ENCODE peak calls at places on chromosome 7, in nine cellular contexts. One of them, this sample, is unnamed.

GRCh38 chr7:82234457-82235049 is 209.0 kb downstream of the CACNA2D1 start:
- DNase-seq in HFF-Myc: peak
- DNase-seq in AG04450: peak
- DNase-seq in heart left ventricle: no peak
- DNase-seq in right lobe of liver: no peak
- DNase-seq in mammary epithelial cell: no peak
- DNase-seq in effector memory CD4-positive, alpha-beta T cell: no peak
- DNase-seq in choroid plexus epithelial cell: peak
- DNase-seq in neural progenitor cell: peak
- DNase-seq in this sample: peak

GRCh38 chr7:140079121-140079536 is 16.4 kb upstream of the PARP12 start:
- DNase-seq in HFF-Myc: no peak
- DNase-seq in AG04450: peak
- DNase-seq in heart left ventricle: no peak
- DNase-seq in right lobe of liver: no peak
- DNase-seq in mammary epithelial cell: peak
- DNase-seq in effector memory CD4-positive, alpha-beta T cell: no peak
- DNase-seq in choroid plexus epithelial cell: peak
- DNase-seq in neural progenitor cell: peak
- DNase-seq in this sample: peak

GRCh38 chr7:44827567-44827966 is 20.3 kb downstream of the H2AZ2 start:
- DNase-seq in HFF-Myc: no peak
- DNase-seq in AG04450: no peak
- DNase-seq in heart left ventricle: no peak
- DNase-seq in right lobe of liver: no peak
- DNase-seq in mammary epithelial cell: no peak
- DNase-seq in effector memory CD4-positive, alpha-beta T cell: no peak
- DNase-seq in choroid plexus epithelial cell: no peak
- DNase-seq in neural progenitor cell: no peak
- DNase-seq in this sample: no peak

GRCh38 chr7:122682805-122683204 is 16.1 kb downstream of the RNF133 start:
- DNase-seq in HFF-Myc: no peak
- DNase-seq in AG04450: no peak
- DNase-seq in heart left ventricle: no peak
- DNase-seq in right lobe of liver: no peak
- DNase-seq in mammary epithelial cell: no peak
- DNase-seq in effector memory CD4-positive, alpha-beta T cell: no peak
- DNase-seq in choroid plexus epithelial cell: no peak
- DNase-seq in neural progenitor cell: no peak
- DNase-seq in this sample: no peak

GRCh38 chr7:155738652-155739537 is 73.4 kb downstream of the SHH start:
- DNase-seq in HFF-Myc: peak
- DNase-seq in AG04450: peak
- DNase-seq in heart left ventricle: peak
- DNase-seq in right lobe of liver: peak
- DNase-seq in mammary epithelial cell: peak
- DNase-seq in effector memory CD4-positive, alpha-beta T cell: peak
- DNase-seq in choroid plexus epithelial cell: peak
- DNase-seq in neural progenitor cell: peak
- DNase-seq in this sample: peak

GRCh38 chr7:138595454-138595853 is 105.7 kb downstream of the SVOPL start:
- DNase-seq in HFF-Myc: no peak
- DNase-seq in AG04450: no peak
- DNase-seq in heart left ventricle: no peak
- DNase-seq in right lobe of liver: no peak
- DNase-seq in mammary epithelial cell: no peak
- DNase-seq in effector memory CD4-positive, alpha-beta T cell: no peak
- DNase-seq in choroid plexus epithelial cell: no peak
- DNase-seq in neural progenitor cell: no peak
- DNase-seq in this sample: no peak

GRCh38 chr7:2114052-2114451 is 118.7 kb downstream of the MAD1L1 start:
- DNase-seq in HFF-Myc: no peak
- DNase-seq in AG04450: peak
- DNase-seq in heart left ventricle: no peak
- DNase-seq in right lobe of liver: no peak
- DNase-seq in mammary epithelial cell: peak
- DNase-seq in effector memory CD4-positive, alpha-beta T cell: no peak
- DNase-seq in choroid plexus epithelial cell: peak
- DNase-seq in neural progenitor cell: no peak
- DNase-seq in this sample: peak

GRCh38 chr7:74174606-74175082 is 488 bp downstream of the EIF4H start:
- DNase-seq in HFF-Myc: no peak
- DNase-seq in AG04450: no peak
- DNase-seq in heart left ventricle: peak
- DNase-seq in right lobe of liver: peak
- DNase-seq in mammary epithelial cell: peak
- DNase-seq in effector memory CD4-positive, alpha-beta T cell: peak
- DNase-seq in choroid plexus epithelial cell: peak
- DNase-seq in neural progenitor cell: peak
- DNase-seq in this sample: peak

GRCh38 chr7:27921081-27921836 is 181.3 kb downstream of the TAX1BP1 start:
- DNase-seq in HFF-Myc: peak
- DNase-seq in AG04450: peak
- DNase-seq in heart left ventricle: no peak
- DNase-seq in right lobe of liver: no peak
- DNase-seq in mammary epithelial cell: peak
- DNase-seq in effector memory CD4-positive, alpha-beta T cell: no peak
- DNase-seq in choroid plexus epithelial cell: peak
- DNase-seq in neural progenitor cell: peak
- DNase-seq in this sample: peak

GRCh38 chr7:66246549-66247171 is 41.5 kb downstream of the TPST1 start:
- DNase-seq in HFF-Myc: no peak
- DNase-seq in AG04450: no peak
- DNase-seq in heart left ventricle: no peak
- DNase-seq in right lobe of liver: no peak
- DNase-seq in mammary epithelial cell: no peak
- DNase-seq in effector memory CD4-positive, alpha-beta T cell: no peak
- DNase-seq in choroid plexus epithelial cell: peak
- DNase-seq in neural progenitor cell: peak
- DNase-seq in this sample: no peak

GRCh38 chr7:114392686-114393085 is 21.9 kb upstream of the FOXP2 start:
- DNase-seq in HFF-Myc: no peak
- DNase-seq in AG04450: no peak
- DNase-seq in heart left ventricle: no peak
- DNase-seq in right lobe of liver: no peak
- DNase-seq in mammary epithelial cell: peak
- DNase-seq in effector memory CD4-positive, alpha-beta T cell: no peak
- DNase-seq in choroid plexus epithelial cell: no peak
- DNase-seq in neural progenitor cell: no peak
- DNase-seq in this sample: no peak

GRCh38 chr7:77794000-77794399 is 4.2 kb downstream of the TMEM60 start:
- DNase-seq in HFF-Myc: no peak
- DNase-seq in AG04450: no peak
- DNase-seq in heart left ventricle: no peak
- DNase-seq in right lobe of liver: no peak
- DNase-seq in mammary epithelial cell: no peak
- DNase-seq in effector memory CD4-positive, alpha-beta T cell: no peak
- DNase-seq in choroid plexus epithelial cell: no peak
- DNase-seq in neural progenitor cell: no peak
- DNase-seq in this sample: no peak

GRCh38 chr7:111159426-111159825 is 68.5 kb downstream of the LRRN3 start:
- DNase-seq in HFF-Myc: no peak
- DNase-seq in AG04450: no peak
- DNase-seq in heart left ventricle: no peak
- DNase-seq in right lobe of liver: no peak
- DNase-seq in mammary epithelial cell: peak
- DNase-seq in effector memory CD4-positive, alpha-beta T cell: no peak
- DNase-seq in choroid plexus epithelial cell: peak
- DNase-seq in neural progenitor cell: no peak
- DNase-seq in this sample: peak

GRCh38 chr7:133445617-133446016 is 192.7 kb downstream of the EXOC4 start:
- DNase-seq in HFF-Myc: no peak
- DNase-seq in AG04450: no peak
- DNase-seq in heart left ventricle: no peak
- DNase-seq in right lobe of liver: no peak
- DNase-seq in mammary epithelial cell: no peak
- DNase-seq in effector memory CD4-positive, alpha-beta T cell: no peak
- DNase-seq in choroid plexus epithelial cell: no peak
- DNase-seq in neural progenitor cell: no peak
- DNase-seq in this sample: no peak

GRCh38 chr7:1865000-1865808 is 195.1 kb downstream of the ELFN1 start:
- DNase-seq in HFF-Myc: no peak
- DNase-seq in AG04450: no peak
- DNase-seq in heart left ventricle: no peak
- DNase-seq in right lobe of liver: no peak
- DNase-seq in mammary epithelial cell: no peak
- DNase-seq in effector memory CD4-positive, alpha-beta T cell: no peak
- DNase-seq in choroid plexus epithelial cell: no peak
- DNase-seq in neural progenitor cell: no peak
- DNase-seq in this sample: no peak

GRCh38 chr7:22920664-22921063 is 93.3 kb downstream of the HYCC1 start:
- DNase-seq in HFF-Myc: no peak
- DNase-seq in AG04450: no peak
- DNase-seq in heart left ventricle: no peak
- DNase-seq in right lobe of liver: no peak
- DNase-seq in mammary epithelial cell: peak
- DNase-seq in effector memory CD4-positive, alpha-beta T cell: no peak
- DNase-seq in choroid plexus epithelial cell: peak
- DNase-seq in neural progenitor cell: peak
- DNase-seq in this sample: no peak

GRCh38 chr7:99784007-99784406 is at the start of gene CYP3A4:
- DNase-seq in HFF-Myc: no peak
- DNase-seq in AG04450: no peak
- DNase-seq in heart left ventricle: no peak
- DNase-seq in right lobe of liver: peak
- DNase-seq in mammary epithelial cell: no peak
- DNase-seq in effector memory CD4-positive, alpha-beta T cell: no peak
- DNase-seq in choroid plexus epithelial cell: no peak
- DNase-seq in neural progenitor cell: no peak
- DNase-seq in this sample: no peak
- H3K4me3 ChIP-seq in HFF-Myc: no peak
- H3K4me3 ChIP-seq in AG04450: no peak
- H3K4me3 ChIP-seq in heart left ventricle: no peak
- H3K4me3 ChIP-seq in right lobe of liver: peak
- H3K4me3 ChIP-seq in mammary epithelial cell: no peak
- H3K4me3 ChIP-seq in effector memory CD4-positive, alpha-beta T cell: no peak
- H3K4me3 ChIP-seq in choroid plexus epithelial cell: no peak
- H3K4me3 ChIP-seq in neural progenitor cell: no peak
- H3K4me3 ChIP-seq in this sample: no peak

GRCh38 chr7:128027485-128027980 is 3.7 kb downstream of the LRRC4 start:
- DNase-seq in HFF-Myc: no peak
- DNase-seq in AG04450: no peak
- DNase-seq in heart left ventricle: no peak
- DNase-seq in right lobe of liver: no peak
- DNase-seq in mammary epithelial cell: no peak
- DNase-seq in effector memory CD4-positive, alpha-beta T cell: no peak
- DNase-seq in choroid plexus epithelial cell: no peak
- DNase-seq in neural progenitor cell: peak
- DNase-seq in this sample: no peak
- H3K4me3 ChIP-seq in HFF-Myc: no peak
- H3K4me3 ChIP-seq in AG04450: no peak
- H3K4me3 ChIP-seq in heart left ventricle: no peak
- H3K4me3 ChIP-seq in right lobe of liver: peak
- H3K4me3 ChIP-seq in mammary epithelial cell: no peak
- H3K4me3 ChIP-seq in effector memory CD4-positive, alpha-beta T cell: no peak
- H3K4me3 ChIP-seq in choroid plexus epithelial cell: no peak
- H3K4me3 ChIP-seq in neural progenitor cell: peak
- H3K4me3 ChIP-seq in this sample: no peak

DNA sequence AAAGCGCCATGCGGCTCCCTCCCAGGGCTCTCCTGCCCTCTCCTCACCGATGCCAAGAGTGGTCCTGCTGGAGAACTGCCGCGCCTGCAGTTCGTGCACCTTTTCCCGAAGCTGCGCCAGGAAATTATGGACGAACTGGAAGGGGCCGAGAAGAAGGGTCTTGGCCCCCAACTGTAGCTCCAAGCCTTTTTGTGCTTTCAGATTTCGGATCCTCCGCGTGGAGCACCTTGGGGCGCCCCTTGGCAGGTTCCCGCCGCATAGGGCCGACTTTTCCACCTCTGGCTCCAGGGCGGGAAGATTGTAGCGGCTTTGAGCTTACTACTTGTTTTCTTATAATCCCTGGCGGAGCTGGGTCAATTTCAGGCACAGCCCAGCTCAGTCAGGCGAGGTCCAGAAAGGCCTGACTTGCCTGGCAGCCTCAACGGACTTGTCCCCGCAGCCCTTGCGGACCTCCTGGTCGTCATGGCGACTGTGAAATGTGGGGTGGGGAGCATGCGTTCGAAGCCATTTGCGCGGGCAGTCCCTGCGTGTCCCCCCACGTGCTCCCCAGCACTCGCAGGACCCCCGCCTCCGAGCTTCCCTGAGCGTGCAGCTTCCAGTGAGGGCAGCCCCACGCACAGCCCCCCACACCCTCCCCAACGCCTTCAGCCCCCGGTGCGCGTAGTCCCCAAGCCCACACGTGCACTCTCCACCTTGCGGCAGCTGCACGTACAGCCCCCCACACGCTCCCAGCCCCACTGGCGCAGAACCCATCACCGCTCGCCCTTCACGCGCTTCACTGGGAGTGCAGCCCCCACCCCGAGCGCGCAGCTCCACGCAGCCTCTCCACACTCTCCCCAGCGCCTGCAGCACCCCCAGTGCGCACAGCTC is 129.9 kb downstream of the KBTBD2 start:
- DNase-seq in HFF-Myc: no peak
- DNase-seq in AG04450: no peak
- DNase-seq in heart left ventricle: no peak
- DNase-seq in right lobe of liver: no peak
- DNase-seq in mammary epithelial cell: no peak
- DNase-seq in effector memory CD4-positive, alpha-beta T cell: no peak
- DNase-seq in choroid plexus epithelial cell: peak
- DNase-seq in neural progenitor cell: peak
- DNase-seq in this sample: no peak
- H3K4me3 ChIP-seq in HFF-Myc: no peak
- H3K4me3 ChIP-seq in AG04450: no peak
- H3K4me3 ChIP-seq in heart left ventricle: no peak
- H3K4me3 ChIP-seq in right lobe of liver: no peak
- H3K4me3 ChIP-seq in mammary epithelial cell: no peak
- H3K4me3 ChIP-seq in effector memory CD4-positive, alpha-beta T cell: no peak
- H3K4me3 ChIP-seq in choroid plexus epithelial cell: peak
- H3K4me3 ChIP-seq in neural progenitor cell: peak
- H3K4me3 ChIP-seq in this sample: no peak

GRCh38 chr7:116565981-116566380 is 41.1 kb downstream of the CAV1 start:
- DNase-seq in HFF-Myc: no peak
- DNase-seq in AG04450: no peak
- DNase-seq in heart left ventricle: no peak
- DNase-seq in right lobe of liver: no peak
- DNase-seq in mammary epithelial cell: no peak
- DNase-seq in effector memory CD4-positive, alpha-beta T cell: no peak
- DNase-seq in choroid plexus epithelial cell: no peak
- DNase-seq in neural progenitor cell: no peak
- DNase-seq in this sample: no peak

GRCh38 chr7:116570306-116570705 is 45.5 kb downstream of the CAV1 start:
- DNase-seq in HFF-Myc: no peak
- DNase-seq in AG04450: no peak
- DNase-seq in heart left ventricle: no peak
- DNase-seq in right lobe of liver: no peak
- DNase-seq in mammary epithelial cell: peak
- DNase-seq in effector memory CD4-positive, alpha-beta T cell: no peak
- DNase-seq in choroid plexus epithelial cell: no peak
- DNase-seq in neural progenitor cell: no peak
- DNase-seq in this sample: no peak

GRCh38 chr7:116569737-116570136 is 44.9 kb downstream of the CAV1 start:
- DNase-seq in HFF-Myc: no peak
- DNase-seq in AG04450: peak
- DNase-seq in heart left ventricle: no peak
- DNase-seq in right lobe of liver: no peak
- DNase-seq in mammary epithelial cell: peak
- DNase-seq in effector memory CD4-positive, alpha-beta T cell: no peak
- DNase-seq in choroid plexus epithelial cell: peak
- DNase-seq in neural progenitor cell: no peak
- DNase-seq in this sample: peak

GRCh38 chr7:116562529-116563121 is 37.8 kb downstream of the CAV1 start:
- DNase-seq in HFF-Myc: no peak
- DNase-seq in AG04450: no peak
- DNase-seq in heart left ventricle: no peak
- DNase-seq in right lobe of liver: no peak
- DNase-seq in mammary epithelial cell: no peak
- DNase-seq in effector memory CD4-positive, alpha-beta T cell: no peak
- DNase-seq in choroid plexus epithelial cell: no peak
- DNase-seq in neural progenitor cell: no peak
- DNase-seq in this sample: no peak

GRCh38 chr7:116566666-116567065 is 41.8 kb downstream of the CAV1 start:
- DNase-seq in HFF-Myc: no peak
- DNase-seq in AG04450: no peak
- DNase-seq in heart left ventricle: no peak
- DNase-seq in right lobe of liver: no peak
- DNase-seq in mammary epithelial cell: no peak
- DNase-seq in effector memory CD4-positive, alpha-beta T cell: no peak
- DNase-seq in choroid plexus epithelial cell: no peak
- DNase-seq in neural progenitor cell: no peak
- DNase-seq in this sample: no peak
- H3K4me3 ChIP-seq in HFF-Myc: no peak
- H3K4me3 ChIP-seq in AG04450: no peak
- H3K4me3 ChIP-seq in heart left ventricle: no peak
- H3K4me3 ChIP-seq in right lobe of liver: no peak
- H3K4me3 ChIP-seq in mammary epithelial cell: no peak
- H3K4me3 ChIP-seq in effector memory CD4-positive, alpha-beta T cell: no peak
- H3K4me3 ChIP-seq in choroid plexus epithelial cell: no peak
- H3K4me3 ChIP-seq in neural progenitor cell: no peak
- H3K4me3 ChIP-seq in this sample: no peak

This sample was measured in fibroblast of villous mesenchyme.